ENCODE peak calls at places on chromosomes 6 and 20, in seven cellular contexts. R, U, V, W, O, Y and J are unnamed samples.
A peak's percentile ranks its signal among the peaks of the same experiment; 100 is the strongest.

GRCh38 chr20:33869283-33869682 is 58.1 kb downstream of the CHMP4B start:
- DNase-seq in O (no peak), R (no peak), U (no peak), V (no peak), W (no peak), Y (no peak), J (no peak)

GRCh38 chr20:25750765-25751696 is 54.4 kb upstream of the ZNF337 start:
- DNase-seq in O (peak; percentile 26), W (peak; percentile 59), U (peak; percentile 69), V (no peak), R (peak; percentile 70), Y (peak; percentile 58), J (peak; percentile 67)

GRCh38 chr6:47307362-47308222 is 2.1 kb downstream of the TNFRSF21 start:
- DNase-seq in W (no peak), U (no peak), Y (no peak), V (no peak), R (no peak), O (no peak), J (no peak)

GRCh38 chr20:59404749-59405148 is 104.3 kb downstream of the EDN3 start:
- DNase-seq in W (no peak), O (no peak), R (no peak), Y (no peak), U (no peak), V (no peak), J (no peak)

GRCh38 chr6:4402477-4402976 is 267.2 kb upstream of the ECI2 start:
- DNase-seq in V (peak; percentile 44), W (peak; percentile 92), U (no peak), R (peak; percentile 84), O (peak; percentile 85), Y (no peak), J (no peak)

GRCh38 chr6:116500969-116501433 is 10.4 kb upstream of the CALHM5 start:
- DNase-seq in V (no peak), Y (no peak), U (no peak), W (no peak), R (peak; percentile 45), O (peak; percentile 81), J (peak; percentile 16)

GRCh38 chr6:165841153-165841558 is 178.1 kb upstream of the PDE10A start:
- DNase-seq in O (no peak), Y (no peak), V (no peak), U (no peak), W (no peak), R (no peak), J (no peak)

GRCh38 chr6:148329568-148330299 is 12.9 kb upstream of the SASH1 start:
- DNase-seq in V (peak; percentile 77), U (no peak), W (peak; percentile 86), Y (no peak), O (peak; percentile 86), R (peak; percentile 63), J (no peak)

GRCh38 chr6:58198301-58198700 is 880.9 kb downstream of the PRIM2 start:
- DNase-seq in R (no peak), U (no peak), Y (no peak), O (peak; percentile 59), V (no peak), W (no peak), J (no peak)

GRCh38 chr20:43508604-43509040 is 1.1 kb downstream of the L3MBTL1 start:
- DNase-seq in W (peak; percentile 10), Y (no peak), R (peak; percentile 30), O (no peak), U (no peak), V (no peak), J (no peak)

GRCh38 chr6:33000053-33000452 is 9.3 kb downstream of the HLA-DOA start:
- DNase-seq in Y (peak; percentile 36), W (peak; percentile 40), V (no peak), R (peak; percentile 56), U (no peak), O (peak; percentile 68), J (peak; percentile 55)

GRCh38 chr6:138099832-138100231 is 7.4 kb downstream of the PERP start:
- DNase-seq in W (peak; percentile 47), Y (no peak), U (no peak), O (peak; percentile 96), V (no peak), R (peak; percentile 87), J (no peak)

GRCh38 chr20:45087814-45088213 is 13.1 kb downstream of the KCNS1 start:
- DNase-seq in U (no peak), O (no peak), V (no peak), W (peak; percentile 17), R (no peak), Y (no peak), J (no peak)

GRCh38 chr6:21022343-21023107 is 488.3 kb downstream of the CDKAL1 start:
- DNase-seq in U (no peak), O (peak; percentile 98), Y (peak; percentile 78), R (peak; percentile 40), W (peak; percentile 79), V (peak; percentile 90), J (no peak)

GRCh38 chr6:106540907-106541306 is 88.4 kb downstream of the RTN4IP1 start:
- DNase-seq in R (peak; percentile 54), Y (no peak), U (no peak), W (peak; percentile 39), V (no peak), O (no peak), J (no peak)

GRCh38 chr6:154230910-154231595 is 125.5 kb downstream of the IPCEF1 start:
- DNase-seq in Y (no peak), V (no peak), O (no peak), U (no peak), R (no peak), W (no peak), J (no peak)

GRCh38 chr6:153130515-153131036 is 506 bp downstream of the RGS17 start:
- DNase-seq in V (no peak), U (no peak), W (no peak), O (no peak), R (no peak), Y (no peak), J (no peak)

GRCh38 chr6:43773050-43773956 is 3.3 kb downstream of the VEGFA start:
- DNase-seq in W (peak; percentile 63), R (peak; percentile 52), O (peak; percentile 60), U (peak; percentile 54), V (no peak), Y (peak; percentile 76), J (peak; percentile 76)

GRCh38 chr6:146444195-146444594 is 99.4 kb upstream of the RAB32 start:
- DNase-seq in V (no peak), U (no peak), W (no peak), O (no peak), Y (no peak), R (no peak), J (no peak)

GRCh38 chr6:157513004-157513603 is 132.1 kb downstream of the ZDHHC14 start:
- DNase-seq in U (no peak), O (no peak), Y (no peak), R (peak; percentile 36), W (no peak), V (no peak), J (no peak)

GRCh38 chr20:6185268-6185667 is 62.4 kb upstream of the FERMT1 start:
- DNase-seq in R (peak; percentile 11), W (no peak), U (no peak), O (no peak), V (no peak), Y (no peak), J (no peak)
- TF ChIP-seq CTCF in R (peak; percentile 32), W (peak; percentile 2), U (no peak), O (no peak), V (peak; percentile 23), Y (no peak), J (no peak)

DNA sequence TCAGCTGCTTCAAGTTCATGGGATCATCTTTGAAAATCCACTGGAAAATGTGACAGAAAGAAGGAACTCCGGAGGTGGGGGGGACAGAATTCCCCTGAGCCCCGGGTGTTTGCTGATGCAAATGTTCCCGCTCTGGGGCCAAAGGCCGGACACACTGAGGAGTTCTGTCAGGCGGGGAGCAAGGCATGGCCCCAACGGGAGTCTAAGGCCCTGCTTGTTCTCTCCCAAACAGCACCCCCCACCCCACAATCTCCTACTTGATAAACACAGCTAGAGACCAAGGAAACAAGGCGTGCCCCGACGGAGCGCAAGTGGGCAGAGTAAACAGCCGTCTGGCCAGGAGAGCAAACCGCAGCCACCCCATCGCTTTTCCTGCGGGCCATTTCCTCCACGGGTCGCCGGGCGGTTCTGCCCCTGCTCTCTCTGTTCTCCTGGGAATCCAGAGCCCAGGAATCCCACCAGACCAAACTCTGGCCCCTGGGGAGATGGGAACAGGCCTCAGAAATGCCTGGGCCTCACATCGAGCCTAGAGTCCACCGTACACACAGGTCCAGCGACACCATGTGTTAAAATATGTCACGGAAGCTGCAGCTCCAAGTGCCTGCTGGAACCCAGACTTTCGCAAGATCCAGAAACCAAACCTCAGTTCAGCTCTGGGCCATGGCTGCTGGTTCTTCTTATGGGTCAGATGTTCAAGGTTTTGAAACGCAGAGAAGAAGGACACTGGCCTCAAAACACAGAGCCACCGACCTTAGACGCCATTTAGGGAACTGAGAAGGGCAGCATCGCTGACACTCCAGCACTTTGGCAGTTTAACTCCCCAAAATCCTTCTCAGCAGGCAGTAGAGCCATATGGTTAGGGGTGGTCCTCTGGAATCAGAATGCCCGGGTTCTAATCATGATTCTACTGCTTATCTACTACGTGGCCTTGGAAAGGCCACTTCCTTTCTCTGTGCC is 104.2 kb downstream of the PREX1 start:
- DNase-seq in R (peak; percentile 82), O (no peak), U (no peak), W (no peak), Y (peak; percentile 83), V (no peak), J (no peak)
- TF ChIP-seq CTCF in R (peak; percentile 40), O (no peak), U (no peak), W (no peak), Y (peak; percentile 27), V (no peak), J (no peak)

GRCh38 chr20:5938456-5939029 is 11.8 kb downstream of the TRMT6 start:
- DNase-seq in U (no peak), O (no peak), V (no peak), R (no peak), W (no peak), Y (no peak), J (no peak)

GRCh38 chr20:5935384-5935783 is 14.9 kb downstream of the TRMT6 start:
- DNase-seq in U (no peak), V (no peak), R (no peak), O (no peak), Y (no peak), W (no peak), J (no peak)

GRCh38 chr20:5932796-5933195 is 17.5 kb downstream of the TRMT6 start:
- DNase-seq in O (no peak), R (no peak), W (no peak), Y (no peak), U (no peak), V (no peak), J (no peak)

GRCh38 chr20:5931411-5931810 is 18.9 kb downstream of the TRMT6 start:
- DNase-seq in R (no peak), V (no peak), Y (no peak), W (no peak), U (no peak), O (no peak), J (no peak)

GRCh38 chr20:5933802-5934436 is 16.4 kb downstream of the TRMT6 start:
- DNase-seq in R (peak; percentile 29), W (peak; percentile 36), O (peak; percentile 37), V (no peak), Y (no peak), U (no peak), J (peak; percentile 42)
- TF ChIP-seq CTCF in R (peak; percentile 40), W (peak; percentile 34), O (peak; percentile 28), V (peak; percentile 25), Y (no peak), U (peak; percentile 22), J (peak; percentile 21)

GRCh38 chr20:237479-237878 is 10.4 kb downstream of the DEFB129 start:
- DNase-seq in U (no peak), R (peak; percentile 2), W (no peak), Y (no peak), O (no peak), V (no peak), J (peak; percentile 41)

GRCh38 chr20:237918-238317 is 10.9 kb downstream of the DEFB129 start:
- DNase-seq in O (no peak), U (no peak), R (no peak), V (no peak), Y (no peak), W (no peak), J (no peak)

GRCh38 chr20:235891-236290 is 8.8 kb downstream of the DEFB129 start:
- DNase-seq in V (no peak), Y (no peak), W (peak; percentile 22), O (peak; percentile 63), U (no peak), R (peak; percentile 13), J (no peak)
- TF ChIP-seq CTCF in V (no peak), Y (no peak), W (no peak), O (peak; percentile 51), U (no peak), R (peak; percentile 6), J (no peak)